ENCODE peak calls at places on chromosomes 3 and 15, in five cellular contexts. E, G, H, C and M are unnamed samples.

GRCh38 chr3:117547956-117548550 is 838.5 kb downstream of the TUSC7 start:
- DNase-seq in E (no peak), G (no peak), H (no peak), C (no peak), M (no peak)

GRCh38 chr3:158420654-158421396 is 150.2 kb upstream of the MLF1 start:
- DNase-seq in E (no peak), G (no peak), H (no peak), C (no peak), M (no peak)

GRCh38 chr3:193774916-193775285 is 181.9 kb downstream of the OPA1 start:
- DNase-seq in E (no peak), G (peak; percentile 79), H (no peak), C (no peak), M (no peak)

GRCh38 chr3:46944191-46944590 is 32.4 kb downstream of the CCDC12 start:
- DNase-seq in E (no peak), G (no peak), H (no peak), C (no peak), M (no peak)

GRCh38 chr15:49164865-49165264 is 5.2 kb upstream of the GALK2 start:
- DNase-seq in E (no peak), G (no peak), H (no peak), C (no peak), M (no peak)

GRCh38 chr3:8837172-8837571 is 67.8 kb upstream of the OXTR start:
- DNase-seq in E (no peak), G (peak; percentile 70), H (no peak), C (no peak), M (no peak)

GRCh38 chr3:31955581-31955980 is 25.5 kb downstream of the OSBPL10 start:
- DNase-seq in E (no peak), G (no peak), H (no peak), C (no peak), M (no peak)

GRCh38 chr3:69368129-69368741 is 17.7 kb downstream of the FRMD4B start:
- DNase-seq in E (no peak), G (no peak), H (no peak), C (no peak), M (no peak)

GRCh38 chr15:51004103-51004536 is 90.6 kb downstream of the TNFAIP8L3 start:
- DNase-seq in E (peak; percentile 7), G (no peak), H (peak; percentile 84), C (no peak), M (no peak)

GRCh38 chr3:62167566-62168262 is 205.6 kb downstream of the FEZF2 start:
- DNase-seq in E (no peak), G (no peak), H (no peak), C (no peak), M (no peak)

GRCh38 chr15:77180757-77181156 is 109.8 kb upstream of the TSPAN3 start:
- DNase-seq in E (no peak), G (no peak), H (no peak), C (no peak), M (no peak)

GRCh38 chr3:113968986-113969385 is 21.2 kb downstream of the ZDHHC23 start:
- DNase-seq in E (no peak), G (no peak), H (no peak), C (no peak), M (no peak)

GRCh38 chr15:63601727-63602185 is 4.6 kb downstream of the FBXL22 start:
- DNase-seq in E (no peak), G (no peak), H (no peak), C (no peak), M (no peak)

GRCh38 chr3:168859574-168859973 is 763.9 kb upstream of the GOLIM4 start:
- DNase-seq in E (no peak), G (no peak), H (no peak), C (no peak), M (no peak)

GRCh38 chr15:64455951-64456350 is 4.4 kb upstream of the ZNF609 start:
- DNase-seq in E (no peak), G (no peak), H (no peak), C (no peak), M (no peak)

GRCh38 chr3:117903226-117903625 is 1131.4 kb downstream of the IGSF11 start:
- DNase-seq in E (no peak), G (no peak), H (no peak), C (no peak), M (no peak)

GRCh38 chr3:155323063-155323666 is 29.7 kb upstream of the STRIT1 start:
- DNase-seq in E (peak; percentile 10), G (no peak), H (peak; percentile 70), C (no peak), M (no peak)

GRCh38 chr15:93141373-93141790 is 52.4 kb upstream of the RGMA start:
- DNase-seq in E (no peak), G (no peak), H (no peak), C (no peak), M (no peak)

GRCh38 chr15:91469627-91470567 is 369.8 kb downstream of the SV2B start:
- DNase-seq in E (no peak), G (no peak), H (peak; percentile 35), C (no peak), M (no peak)

GRCh38 chr15:29613951-29614382 is 208.3 kb downstream of the TJP1 start:
- DNase-seq in E (no peak), G (no peak), H (peak; percentile 62), C (no peak), M (no peak)

GRCh38 chr3:23442598-23443383 is 239.7 kb downstream of the UBE2E2 start:
- DNase-seq in E (no peak), G (no peak), H (no peak), C (no peak), M (no peak)

GRCh38 chr15:71806452-71806931 is 3.9 kb upstream of the NR2E3 start:
- DNase-seq in E (no peak), G (no peak), H (no peak), C (no peak), M (no peak)

GRCh38 chr3:143737065-143737464 is 111.2 kb downstream of the SLC9A9 start:
- DNase-seq in E (no peak), G (no peak), H (no peak), C (no peak), M (no peak)

GRCh38 chr15:58934521-58934920 is 1.0 kb upstream of the SLTM start:
- DNase-seq in E (no peak), G (no peak), H (no peak), C (no peak), M (no peak)

GRCh38 chr3:127662051-127662469 is 10.7 kb upstream of the ABTB1 start:
- DNase-seq in E (no peak), G (peak; percentile 61), H (no peak), C (no peak), M (no peak)

GRCh38 chr3:148319161-148319915 is 378.4 kb upstream of the AGTR1 start:
- DNase-seq in E (no peak), G (no peak), H (no peak), C (no peak), M (no peak)

GRCh38 chr3:44130249-44130648 is 111.4 kb upstream of the TOPAZ1 start:
- DNase-seq in E (no peak), G (no peak), H (no peak), C (no peak), M (no peak)

GRCh38 chr3:123383101-123384053 is 65.5 kb downstream of the ADCY5 start:
- DNase-seq in E (peak; percentile 46), G (no peak), H (no peak), C (no peak), M (no peak)

GRCh38 chr3:195407511-195408409 is 35.1 kb downstream of the ACAP2 start:
- DNase-seq in E (no peak), G (no peak), H (no peak), C (no peak), M (no peak)

GRCh38 chr3:49872801-49873281 is 3.1 kb upstream of the CAMKV start:
- DNase-seq in E (no peak), G (no peak), H (no peak), C (no peak), M (no peak)

GRCh38 chr3:143648708-143649107 is 199.6 kb downstream of the SLC9A9 start:
- DNase-seq in E (no peak), G (no peak), H (peak; percentile 15), C (no peak), M (no peak)

GRCh38 chr3:52372822-52373504 is 56.8 kb downstream of the DNAH1 start:
- DNase-seq in E (no peak), G (no peak), H (peak; percentile 64), C (no peak), M (no peak)

GRCh38 chr15:77784361-77785292 is 151.9 kb upstream of the LINGO1 start:
- DNase-seq in E (no peak), G (no peak), H (peak; percentile 73), C (no peak), M (no peak)

DNA sequence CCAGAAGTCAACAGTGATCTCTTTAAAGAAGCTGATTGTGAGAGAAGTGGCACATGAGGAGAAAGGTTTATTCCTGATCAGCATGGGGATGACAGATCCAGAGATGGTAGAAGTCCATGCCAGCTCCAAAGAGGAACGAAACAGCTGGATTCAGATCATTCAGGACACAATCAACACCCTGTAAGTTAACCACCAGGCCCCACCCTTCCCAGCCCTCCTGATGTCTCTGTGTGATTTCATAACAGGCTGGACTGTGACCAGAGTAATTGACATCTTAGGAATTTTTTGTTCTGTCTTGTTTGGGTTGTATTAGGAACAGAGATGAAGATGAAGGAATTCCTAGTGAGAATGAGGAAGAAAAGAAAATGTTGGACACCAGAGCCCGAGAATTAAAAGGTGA is 67.7 kb downstream of the KLHL25 start:
- DNase-seq in E (no peak), G (no peak), H (no peak), C (no peak), M (no peak)
- H3K4me1 ChIP-seq in E (no peaks in the 10 kb centered on the region), G (peaks cover 46% of the 10 kb centered on the region), H (no peaks in the 10 kb centered on the region), C (no peaks in the 10 kb centered on the region), M (peaks cover 34% of the 10 kb centered on the region)

GRCh38 chr3:24548278-24548677 is 53.6 kb upstream of the THRB start:
- DNase-seq in E (no peak), G (no peak), H (no peak), C (no peak), M (no peak)
- TF ChIP-seq POLR2AphosphoS5 in E (no peak), G (no peak), H (no peak), C (no peak), M (no peak)

DNA sequence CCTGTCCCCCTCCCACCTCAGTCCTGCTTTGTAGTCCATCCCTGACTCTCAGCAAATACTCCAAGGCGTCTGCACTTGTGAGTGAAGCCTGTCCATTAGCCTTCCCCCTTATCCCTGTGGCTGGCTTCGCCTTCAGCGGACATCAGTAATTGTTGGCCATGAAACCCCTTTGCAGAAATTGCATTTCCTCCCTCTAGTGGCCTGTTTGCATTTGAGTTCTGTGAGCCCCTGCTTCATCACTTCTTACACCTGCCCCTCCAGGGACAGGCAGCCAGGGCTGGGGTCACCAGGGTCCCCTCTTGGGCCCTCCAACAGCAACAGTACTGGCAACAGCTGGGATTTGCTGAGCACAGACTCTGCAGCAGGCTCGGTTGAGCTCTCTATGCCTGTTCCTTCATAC is 9.0 kb upstream of the LRRK1 start:
- DNase-seq in E (no peak), G (no peak), H (no peak), C (no peak), M (no peak)
- TF ChIP-seq CTCF in E (peak; percentile 12), G (no peak), H (peak; percentile 14), C (no peak), M (no peak)

DNA sequence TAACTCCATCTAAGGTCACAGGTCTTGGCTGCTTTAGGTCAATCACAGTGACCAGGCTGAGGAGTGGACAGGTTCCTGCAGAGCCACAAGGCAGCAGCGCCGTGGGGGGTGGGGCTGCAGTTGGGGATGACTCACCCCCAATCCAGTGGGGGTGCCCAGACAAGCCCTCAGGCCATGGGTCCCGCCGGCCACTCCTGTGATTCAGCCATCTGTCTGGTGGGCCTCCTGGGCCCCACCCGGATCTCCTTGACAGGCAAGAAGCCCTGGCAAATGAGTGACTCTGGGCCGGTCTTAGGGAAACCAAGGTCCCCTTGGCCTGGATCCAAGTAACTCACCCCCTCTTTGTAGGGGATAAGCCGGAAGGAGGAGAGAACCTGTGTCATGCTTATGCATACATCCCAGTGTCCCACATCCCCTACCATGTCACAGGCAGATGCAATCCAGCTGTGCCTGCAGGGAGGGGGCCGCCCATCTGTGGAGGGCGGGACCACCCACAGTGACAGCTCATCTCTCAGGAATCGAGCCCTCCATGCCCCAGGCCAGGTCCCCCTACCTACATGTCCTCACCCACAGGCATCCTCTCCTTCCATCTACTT is 495 bp upstream of the COL7A1 start:
- DNase-seq in E (peak; percentile 80), G (no peak), H (peak; percentile 81), C (peak; percentile 43), M (no peak)
- H3K4me1 ChIP-seq in E (peaks cover 3% of the 10 kb centered on the region), G (peaks cover 78% of the 10 kb centered on the region), H (peaks cover 12% of the 10 kb centered on the region), C (peaks cover 15% of the 10 kb centered on the region), M (peaks cover 85% of the 10 kb centered on the region)